ENCODE peak calls at places on chromosomes 1 and 21, in four cellular contexts. One of them, this sample, is unnamed.

GRCh38 chr1:237205400-237206064 is 163.5 kb downstream of the RYR2 start:
- DNase-seq in fibroblast of pulmonary artery: peak; percentile 79
- DNase-seq in mammary epithelial cell: no peak
- DNase-seq in epithelial cell of esophagus: no peak
- DNase-seq in this sample: peak; percentile 4

GRCh38 chr21:36499578-36500471 is 19.9 kb upstream of the CLDN14 start:
- DNase-seq in epithelial cell of esophagus: peak; percentile 82
- DNase-seq in fibroblast of pulmonary artery: peak; percentile 45
- DNase-seq in mammary epithelial cell: peak; percentile 25
- DNase-seq in this sample: no peak

GRCh38 chr1:42949312-42950145 is 9.1 kb downstream of the SLC2A1 start:
- DNase-seq in fibroblast of pulmonary artery: no peak
- DNase-seq in mammary epithelial cell: no peak
- DNase-seq in epithelial cell of esophagus: no peak
- DNase-seq in this sample: no peak

GRCh38 chr1:220575718-220576497 is 48.0 kb downstream of the MARK1 start:
- DNase-seq in fibroblast of pulmonary artery: no peak
- DNase-seq in mammary epithelial cell: peak; percentile 90
- DNase-seq in epithelial cell of esophagus: peak; percentile 96
- DNase-seq in this sample: no peak

GRCh38 chr1:214516434-214517326 is 34.7 kb downstream of the PTPN14 start:
- DNase-seq in mammary epithelial cell: no peak
- DNase-seq in epithelial cell of esophagus: peak; percentile 43
- DNase-seq in fibroblast of pulmonary artery: no peak
- DNase-seq in this sample: no peak

GRCh38 chr1:185440877-185441276 is 123.8 kb upstream of the IVNS1ABP start:
- DNase-seq in mammary epithelial cell: no peak
- DNase-seq in epithelial cell of esophagus: no peak
- DNase-seq in fibroblast of pulmonary artery: peak; percentile 45
- DNase-seq in this sample: peak; percentile 54

GRCh38 chr1:232988572-232989040 is 38.2 kb downstream of the NTPCR start:
- DNase-seq in mammary epithelial cell: peak; percentile 57
- DNase-seq in fibroblast of pulmonary artery: peak; percentile 45
- DNase-seq in epithelial cell of esophagus: peak; percentile 3
- DNase-seq in this sample: peak; percentile 74

GRCh38 chr1:36609241-36610027 is 126.7 kb upstream of the CSF3R start:
- DNase-seq in fibroblast of pulmonary artery: peak; percentile 47
- DNase-seq in epithelial cell of esophagus: peak; percentile 60
- DNase-seq in mammary epithelial cell: peak; percentile 48
- DNase-seq in this sample: peak; percentile 18

GRCh38 chr1:18443573-18444520 is 36.9 kb upstream of the KLHDC7A start:
- DNase-seq in mammary epithelial cell: no peak
- DNase-seq in fibroblast of pulmonary artery: no peak
- DNase-seq in epithelial cell of esophagus: no peak
- DNase-seq in this sample: no peak

DNA sequence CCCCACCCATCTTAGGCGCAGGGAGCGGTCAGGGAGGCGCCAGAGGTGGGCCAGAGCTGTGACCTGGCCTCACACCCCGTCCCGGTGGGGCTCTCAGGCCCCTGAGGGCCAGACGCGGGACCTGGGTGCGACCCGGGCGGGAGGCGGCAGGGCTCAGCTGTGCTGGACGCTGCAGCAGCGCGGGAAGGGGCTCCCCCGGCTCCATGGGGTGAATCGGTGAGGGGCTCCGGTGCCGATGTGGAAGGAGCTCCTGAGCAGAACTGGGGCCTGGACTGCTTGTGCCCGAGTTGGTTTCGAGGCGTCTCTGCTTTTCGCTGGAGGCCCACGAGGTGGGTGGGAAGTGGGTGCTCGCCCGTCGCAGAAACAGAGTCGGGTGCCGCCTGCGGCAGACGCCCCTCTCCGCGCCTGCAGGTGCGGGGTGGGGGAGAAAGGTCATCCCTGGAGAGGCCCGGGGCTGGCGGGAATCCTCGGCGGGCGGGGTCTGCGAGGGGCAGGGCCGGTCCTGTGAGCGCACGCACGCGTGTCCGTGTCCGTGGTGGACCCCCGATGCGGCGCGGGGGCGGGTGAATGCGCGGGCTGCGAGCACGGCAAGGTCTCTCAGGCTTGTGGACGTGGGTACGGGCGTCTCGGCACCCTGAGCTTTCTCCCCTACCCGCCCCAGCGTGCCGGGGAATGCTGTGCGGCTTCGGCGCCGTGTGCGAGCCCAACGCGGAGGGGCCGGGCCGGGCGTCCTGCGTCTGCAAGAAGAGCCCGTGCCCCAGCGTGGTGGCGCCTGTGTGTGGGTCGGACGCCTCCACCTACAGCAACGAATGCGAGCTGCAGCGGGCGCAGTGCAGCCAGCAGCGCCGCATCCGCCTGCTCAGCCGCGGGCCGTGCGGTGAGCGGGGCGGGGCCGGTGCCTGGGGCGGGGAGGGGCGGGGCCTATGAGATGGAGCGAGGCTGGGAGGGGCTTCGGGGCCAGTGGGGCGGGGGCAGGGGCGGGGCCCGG is 20.4 kb downstream of the AGRN start:
- DNase-seq in fibroblast of pulmonary artery: peak; percentile 80
- DNase-seq in epithelial cell of esophagus: peak; percentile 93
- DNase-seq in mammary epithelial cell: peak; percentile 61
- DNase-seq in this sample: peak; percentile 90
- H3K4me3 ChIP-seq in fibroblast of pulmonary artery: peak overlapping the region; percentile 44
- H3K4me3 ChIP-seq in epithelial cell of esophagus: peak overlapping the region; percentile 2
- H3K4me3 ChIP-seq in mammary epithelial cell: no peak overlapping the region
- H3K4me3 ChIP-seq in this sample: peak overlapping the region; percentile 29

GRCh38 chr1:30569384-30569783 is 154.0 kb downstream of the MATN1 start:
- DNase-seq in mammary epithelial cell: no peak
- DNase-seq in fibroblast of pulmonary artery: no peak
- DNase-seq in epithelial cell of esophagus: no peak
- DNase-seq in this sample: peak; percentile 3

GRCh38 chr1:30575066-30575465 is 148.3 kb downstream of the MATN1 start:
- DNase-seq in mammary epithelial cell: peak; percentile 33
- DNase-seq in fibroblast of pulmonary artery: no peak
- DNase-seq in epithelial cell of esophagus: peak; percentile 38
- DNase-seq in this sample: no peak

GRCh38 chr1:30571380-30571779 is 152.0 kb downstream of the MATN1 start:
- DNase-seq in epithelial cell of esophagus: no peak
- DNase-seq in fibroblast of pulmonary artery: no peak
- DNase-seq in mammary epithelial cell: no peak
- DNase-seq in this sample: no peak

DNA sequence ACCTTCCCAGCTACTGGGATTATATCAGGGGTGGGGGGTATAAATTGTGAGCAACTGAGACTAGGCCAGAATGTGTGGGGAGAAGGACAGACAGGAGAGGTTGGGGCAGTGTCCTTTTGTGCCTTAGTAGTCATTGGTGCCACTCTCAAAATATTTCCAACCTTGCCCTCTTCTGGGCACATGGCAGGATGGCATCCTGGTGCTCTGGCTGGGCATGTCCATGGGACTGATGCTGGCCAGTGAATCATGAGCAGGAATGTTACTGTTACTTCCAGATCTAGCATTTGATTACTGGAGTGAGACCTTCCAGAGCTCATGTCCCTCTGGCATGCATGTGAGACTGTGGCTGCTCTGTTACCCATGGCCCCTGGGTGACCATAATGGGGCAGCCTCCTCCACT is 151.2 kb downstream of the MATN1 start:
- DNase-seq in mammary epithelial cell: peak; percentile 58
- DNase-seq in epithelial cell of esophagus: peak; percentile 31
- DNase-seq in fibroblast of pulmonary artery: no peak
- DNase-seq in this sample: no peak
- TF ChIP-seq CTCF in mammary epithelial cell: peak; percentile 67
- TF ChIP-seq CTCF in epithelial cell of esophagus: peak; percentile 6
- TF ChIP-seq CTCF in fibroblast of pulmonary artery: no peak
- TF ChIP-seq CTCF in this sample: no peak

GRCh38 chr1:234773936-234774677 is 164.1 kb upstream of the IRF2BP2 start:
- DNase-seq in mammary epithelial cell: no peak
- DNase-seq in fibroblast of pulmonary artery: no peak
- DNase-seq in epithelial cell of esophagus: no peak
- DNase-seq in this sample: no peak

GRCh38 chr1:234770031-234770795 is 160.2 kb upstream of the IRF2BP2 start:
- DNase-seq in fibroblast of pulmonary artery: no peak
- DNase-seq in epithelial cell of esophagus: no peak
- DNase-seq in mammary epithelial cell: no peak
- DNase-seq in this sample: peak; percentile 35

GRCh38 chr1:234770924-234771540 is 161.1 kb upstream of the IRF2BP2 start:
- DNase-seq in fibroblast of pulmonary artery: no peak
- DNase-seq in mammary epithelial cell: no peak
- DNase-seq in epithelial cell of esophagus: no peak
- DNase-seq in this sample: no peak

GRCh38 chr1:234772345-234773147 is 162.6 kb upstream of the IRF2BP2 start:
- DNase-seq in mammary epithelial cell: peak; percentile 98
- DNase-seq in epithelial cell of esophagus: peak; percentile 99
- DNase-seq in fibroblast of pulmonary artery: peak; percentile 98
- DNase-seq in this sample: peak; percentile 99

GRCh38 chr1:234771642-234772344 is 161.8 kb upstream of the IRF2BP2 start:
- DNase-seq in fibroblast of pulmonary artery: no peak
- DNase-seq in mammary epithelial cell: no peak
- DNase-seq in epithelial cell of esophagus: no peak
- DNase-seq in this sample: no peak
- H3K4me3 ChIP-seq in fibroblast of pulmonary artery: no peak overlapping the region
- H3K4me3 ChIP-seq in mammary epithelial cell: no peak overlapping the region
- H3K4me3 ChIP-seq in epithelial cell of esophagus: no peak overlapping the region
- H3K4me3 ChIP-seq in this sample: no peak overlapping the region

DNA sequence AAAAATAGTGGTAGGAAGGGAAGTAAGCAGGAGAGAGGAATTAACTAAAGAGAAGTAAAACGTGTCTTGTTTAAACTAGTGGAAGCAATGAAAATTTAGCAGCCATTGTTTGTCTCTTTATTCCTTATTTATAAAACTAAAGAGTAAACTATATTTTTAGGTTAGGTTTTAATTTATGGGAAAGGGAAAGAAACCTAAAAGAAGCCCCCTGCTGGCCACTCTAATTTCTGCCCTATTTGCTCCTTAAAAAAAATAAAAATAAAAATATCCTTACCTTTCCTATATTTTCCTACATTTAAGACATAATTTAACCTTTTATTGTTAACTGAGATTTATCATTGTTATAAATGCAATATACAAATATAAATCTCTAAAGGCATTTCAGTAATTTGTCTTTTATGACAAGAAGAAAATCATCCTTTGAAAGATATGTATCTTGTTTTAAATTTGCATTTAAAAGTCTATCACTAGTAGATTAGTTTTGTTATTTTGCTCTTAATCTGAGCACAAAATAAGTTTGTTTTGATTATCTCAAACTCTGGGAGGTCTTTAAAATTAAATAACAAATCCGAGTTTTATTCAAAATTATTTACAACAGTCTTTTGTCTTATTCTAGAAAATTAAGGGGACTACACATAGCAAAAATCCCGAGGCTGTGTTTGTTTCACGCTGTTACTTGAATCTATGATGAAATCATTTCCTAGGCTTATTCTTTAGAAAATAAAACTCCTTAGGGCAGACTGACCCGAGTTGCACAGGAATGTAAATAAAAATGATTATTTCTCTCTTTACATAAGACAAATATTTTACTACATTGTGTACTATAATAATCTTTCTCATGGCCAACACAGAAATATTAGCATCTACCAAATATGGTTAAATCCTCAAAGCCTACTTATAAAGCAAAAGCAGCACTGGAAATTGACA is 201.7 kb downstream of the NRIP1 start:
- DNase-seq in mammary epithelial cell: no peak
- DNase-seq in epithelial cell of esophagus: peak; percentile 22
- DNase-seq in fibroblast of pulmonary artery: peak; percentile 47
- DNase-seq in this sample: peak; percentile 44
- TF ChIP-seq CTCF in mammary epithelial cell: peak; percentile 42
- TF ChIP-seq CTCF in epithelial cell of esophagus: peak; percentile 54
- TF ChIP-seq CTCF in fibroblast of pulmonary artery: peak; percentile 59
- TF ChIP-seq CTCF in this sample: peak; percentile 44

GRCh38 chr1:23576338-23577055 is 17.2 kb upstream of the ID3 start:
- DNase-seq in mammary epithelial cell: no peak
- DNase-seq in fibroblast of pulmonary artery: no peak
- DNase-seq in epithelial cell of esophagus: no peak
- DNase-seq in this sample: no peak
- H3K4me3 ChIP-seq in mammary epithelial cell: no peak overlapping the region
- H3K4me3 ChIP-seq in fibroblast of pulmonary artery: peak overlapping the region; percentile 39
- H3K4me3 ChIP-seq in epithelial cell of esophagus: no peak overlapping the region
- H3K4me3 ChIP-seq in this sample: no peak overlapping the region

This sample was measured in foreskin fibroblast.